ENCODE peak calls at places on chromosomes 5 and 9, in four cellular contexts. One of them, this sample, is unnamed.

GRCh38 chr5:149609640-149610297 is 28.5 kb downstream of the ARHGEF37 start:
- DNase-seq in A549: no peak
- DNase-seq in HepG2: no peak
- DNase-seq in K562: no peak
- DNase-seq in this sample: no peak

GRCh38 chr5:148913985-148914421 is 87.6 kb downstream of the ADRB2 start:
- DNase-seq in K562: no peak
- DNase-seq in A549: peak; percentile 49
- DNase-seq in HepG2: peak; percentile 4
- DNase-seq in this sample: no peak

GRCh38 chr5:105903069-105903468 is 1767.7 kb downstream of the EFNA5 start:
- DNase-seq in A549: no peak
- DNase-seq in HepG2: no peak
- DNase-seq in K562: no peak
- DNase-seq in this sample: no peak

GRCh38 chr9:136345281-136346156 is 18.0 kb downstream of the DNLZ start:
- DNase-seq in HepG2: peak; percentile 70
- DNase-seq in A549: peak; percentile 57
- DNase-seq in K562: peak; percentile 82
- DNase-seq in this sample: no peak

GRCh38 chr5:166551384-166551783 is 1740.1 kb upstream of the WWC1 start:
- DNase-seq in HepG2: no peak
- DNase-seq in K562: no peak
- DNase-seq in A549: no peak
- DNase-seq in this sample: no peak

GRCh38 chr9:86201474-86202337 is 57.8 kb downstream of the C9orf153 start:
- DNase-seq in HepG2: no peak
- DNase-seq in K562: no peak
- DNase-seq in A549: no peak
- DNase-seq in this sample: no peak

GRCh38 chr9:120775859-120776258 is 17.4 kb downstream of the FBXW2 start:
- DNase-seq in HepG2: no peak
- DNase-seq in K562: peak; percentile 37
- DNase-seq in A549: no peak
- DNase-seq in this sample: no peak

GRCh38 chr9:127654619-127655018 is 42.5 kb downstream of the STXBP1 start:
- DNase-seq in HepG2: no peak
- DNase-seq in A549: no peak
- DNase-seq in K562: no peak
- DNase-seq in this sample: no peak

GRCh38 chr9:20594521-20594920 is 27.8 kb downstream of the MLLT3 start:
- DNase-seq in A549: no peak
- DNase-seq in K562: no peak
- DNase-seq in HepG2: no peak
- DNase-seq in this sample: no peak

GRCh38 chr9:127004946-127005769 is 90.6 kb downstream of the RALGPS1 start:
- DNase-seq in A549: no peak
- DNase-seq in HepG2: no peak
- DNase-seq in K562: no peak
- DNase-seq in this sample: peak; percentile 98

GRCh38 chr9:79083621-79084020 is 488.1 kb upstream of the TLE4 start:
- DNase-seq in A549: no peak
- DNase-seq in HepG2: no peak
- DNase-seq in K562: no peak
- DNase-seq in this sample: no peak

GRCh38 chr5:177426566-177427210 is at the start of gene GRK6:
- DNase-seq in A549: no peak
- DNase-seq in K562: peak; percentile 95
- DNase-seq in HepG2: no peak
- DNase-seq in this sample: no peak

GRCh38 chr5:100595152-100595811 is 60.1 kb downstream of the FAM174A start:
- DNase-seq in A549: peak; percentile 64
- DNase-seq in HepG2: peak; percentile 53
- DNase-seq in K562: no peak
- DNase-seq in this sample: no peak

GRCh38 chr5:60066502-60066901 is 173.0 kb upstream of the PDE4D start:
- DNase-seq in HepG2: no peak
- DNase-seq in A549: no peak
- DNase-seq in K562: no peak
- DNase-seq in this sample: no peak

GRCh38 chr9:16329699-16330113 is 540.8 kb downstream of the BNC2 start:
- DNase-seq in A549: no peak
- DNase-seq in K562: no peak
- DNase-seq in HepG2: no peak
- DNase-seq in this sample: no peak

GRCh38 chr5:134554319-134555222 is 29.1 kb downstream of the JADE2 start:
- DNase-seq in K562: no peak
- DNase-seq in A549: peak; percentile 96
- DNase-seq in HepG2: no peak
- DNase-seq in this sample: peak; percentile 82

GRCh38 chr5:100574716-100575115 is 39.5 kb downstream of the FAM174A start:
- DNase-seq in K562: no peak
- DNase-seq in A549: no peak
- DNase-seq in HepG2: no peak
- DNase-seq in this sample: no peak

GRCh38 chr5:121108725-121109124 is 644.6 kb downstream of the PRR16 start:
- DNase-seq in HepG2: no peak
- DNase-seq in A549: no peak
- DNase-seq in K562: peak; percentile 30
- DNase-seq in this sample: no peak

GRCh38 chr5:59296317-59297264 is 596.9 kb downstream of the PDE4D start:
- DNase-seq in A549: peak; percentile 66
- DNase-seq in K562: no peak
- DNase-seq in HepG2: peak; percentile 43
- DNase-seq in this sample: no peak

GRCh38 chr5:111689576-111689975 is 67.4 kb downstream of the NREP start:
- DNase-seq in HepG2: no peak
- DNase-seq in K562: no peak
- DNase-seq in A549: no peak
- DNase-seq in this sample: no peak

GRCh38 chr5:179327026-179327735 is 18.1 kb downstream of the ADAMTS2 start:
- DNase-seq in HepG2: no peak
- DNase-seq in K562: no peak
- DNase-seq in A549: no peak
- DNase-seq in this sample: no peak

GRCh38 chr5:121974261-121974660 is 12.5 kb downstream of the SRFBP1 start:
- DNase-seq in A549: no peak
- DNase-seq in HepG2: no peak
- DNase-seq in K562: no peak
- DNase-seq in this sample: no peak

GRCh38 chr9:5446451-5447236 is 3.7 kb upstream of the CD274 start:
- DNase-seq in A549: no peak
- DNase-seq in K562: no peak
- DNase-seq in HepG2: no peak
- DNase-seq in this sample: no peak

GRCh38 chr9:115170674-115171073 is 52.7 kb upstream of the TNC start:
- DNase-seq in A549: peak; percentile 45
- DNase-seq in HepG2: no peak
- DNase-seq in K562: no peak
- DNase-seq in this sample: no peak

GRCh38 chr5:160493806-160494317 is 72.2 kb downstream of the PTTG1 start:
- DNase-seq in HepG2: no peak
- DNase-seq in A549: no peak
- DNase-seq in K562: no peak
- DNase-seq in this sample: no peak

GRCh38 chr5:160497897-160498296 is 76.2 kb downstream of the PTTG1 start:
- DNase-seq in K562: no peak
- DNase-seq in HepG2: peak; percentile 19
- DNase-seq in A549: no peak
- DNase-seq in this sample: no peak

GRCh38 chr5:160500776-160501175 is 79.1 kb downstream of the PTTG1 start:
- DNase-seq in K562: no peak
- DNase-seq in A549: no peak
- DNase-seq in HepG2: no peak
- DNase-seq in this sample: no peak

GRCh38 chr5:160496334-160496733 is 74.7 kb downstream of the PTTG1 start:
- DNase-seq in HepG2: no peak
- DNase-seq in A549: no peak
- DNase-seq in K562: no peak
- DNase-seq in this sample: no peak

DNA sequence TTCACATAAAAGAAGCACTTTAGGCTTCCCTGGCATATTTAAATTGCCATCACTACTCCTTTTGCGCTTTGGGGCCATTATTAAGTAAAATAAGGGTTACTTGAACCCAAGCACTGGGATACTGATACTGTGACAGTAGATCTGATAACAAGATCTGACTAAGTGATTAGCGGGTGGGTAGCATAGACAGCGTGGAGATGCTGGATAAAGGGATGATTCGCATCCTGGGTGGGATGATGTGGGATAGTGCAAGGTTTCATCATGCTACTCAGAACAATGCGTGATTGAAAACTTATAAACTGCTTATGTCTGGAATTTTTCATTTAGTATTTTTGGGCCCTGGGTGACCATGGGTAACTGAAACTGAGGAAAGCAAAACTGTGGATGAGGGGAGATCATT is 75.1 kb downstream of the PTTG1 start:
- DNase-seq in A549: no peak
- DNase-seq in K562: no peak
- DNase-seq in HepG2: no peak
- DNase-seq in this sample: no peak
- TF ChIP-seq POLR2AphosphoS2 in A549: no peak
- TF ChIP-seq POLR2AphosphoS2 in K562: no peak
- TF ChIP-seq POLR2AphosphoS2 in HepG2: no peak
- TF ChIP-seq POLR2AphosphoS2 in this sample: no peak

GRCh38 chr5:88863523-88863922 is 19.5 kb downstream of the MEF2C start:
- DNase-seq in HepG2: no peak
- DNase-seq in A549: no peak
- DNase-seq in K562: no peak
- DNase-seq in this sample: no peak
- TF ChIP-seq POLR2AphosphoS2 in HepG2: no peak
- TF ChIP-seq POLR2AphosphoS2 in A549: no peak
- TF ChIP-seq POLR2AphosphoS2 in K562: no peak
- TF ChIP-seq POLR2AphosphoS2 in this sample: no peak

DNA sequence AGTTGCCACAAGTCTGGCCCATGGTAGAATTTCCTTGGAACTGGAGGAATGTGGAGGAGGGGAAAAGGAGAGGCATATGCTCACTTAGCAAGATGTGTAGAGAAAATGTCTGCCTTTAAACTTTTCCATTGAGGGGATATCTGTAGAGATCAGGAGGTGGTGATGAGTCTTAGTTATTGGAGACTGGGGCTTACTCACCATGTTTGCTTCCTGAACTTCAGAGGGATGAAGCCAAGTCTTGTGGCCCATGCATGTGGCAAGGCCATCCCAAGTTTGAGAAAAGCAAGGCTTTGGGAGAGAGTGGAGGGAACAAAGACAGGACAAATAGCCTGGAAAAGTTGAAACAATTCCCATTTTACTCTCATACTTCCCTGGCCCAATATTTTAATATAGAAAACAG is 124.5 kb downstream of the GDNF start:
- DNase-seq in K562: no peak
- DNase-seq in A549: no peak
- DNase-seq in HepG2: peak; percentile 30
- DNase-seq in this sample: no peak
- TF ChIP-seq POLR2AphosphoS2 in K562: no peak
- TF ChIP-seq POLR2AphosphoS2 in A549: no peak
- TF ChIP-seq POLR2AphosphoS2 in HepG2: no peak
- TF ChIP-seq POLR2AphosphoS2 in this sample: no peak

GRCh38 chr9:96459268-96460007 is 9.5 kb downstream of the HABP4 start:
- DNase-seq in K562: no peak
- DNase-seq in HepG2: no peak
- DNase-seq in A549: no peak
- DNase-seq in this sample: no peak

GRCh38 chr9:96461336-96461735 is 11.4 kb downstream of the HABP4 start:
- DNase-seq in K562: no peak
- DNase-seq in HepG2: no peak
- DNase-seq in A549: no peak
- DNase-seq in this sample: no peak

GRCh38 chr9:96460470-96460869 is 10.5 kb downstream of the HABP4 start:
- DNase-seq in K562: no peak
- DNase-seq in HepG2: no peak
- DNase-seq in A549: no peak
- DNase-seq in this sample: no peak

GRCh38 chr9:96462538-96462937 is 12.6 kb downstream of the HABP4 start:
- DNase-seq in HepG2: no peak
- DNase-seq in A549: no peak
- DNase-seq in K562: no peak
- DNase-seq in this sample: no peak

GRCh38 chr9:96460877-96461276 is 10.9 kb downstream of the HABP4 start:
- DNase-seq in K562: no peak
- DNase-seq in A549: no peak
- DNase-seq in HepG2: no peak
- DNase-seq in this sample: no peak
- TF ChIP-seq POLR2AphosphoS2 in K562: no peak
- TF ChIP-seq POLR2AphosphoS2 in A549: no peak
- TF ChIP-seq POLR2AphosphoS2 in HepG2: no peak
- TF ChIP-seq POLR2AphosphoS2 in this sample: no peak

GRCh38 chr9:113578877-113579269 is 115.3 kb downstream of the RGS3 start:
- DNase-seq in HepG2: no peak
- DNase-seq in K562: peak; percentile 36
- DNase-seq in A549: peak; percentile 65
- DNase-seq in this sample: peak; percentile 88
- TF ChIP-seq POLR2AphosphoS2 in HepG2: no peak
- TF ChIP-seq POLR2AphosphoS2 in K562: no peak
- TF ChIP-seq POLR2AphosphoS2 in A549: no peak
- TF ChIP-seq POLR2AphosphoS2 in this sample: no peak

GRCh38 chr5:30918171-30918570 is 275.3 kb upstream of the CDH6 start:
- DNase-seq in HepG2: no peak
- DNase-seq in K562: no peak
- DNase-seq in A549: peak; percentile 9
- DNase-seq in this sample: no peak
- TF ChIP-seq POLR2AphosphoS2 in HepG2: no peak
- TF ChIP-seq POLR2AphosphoS2 in K562: no peak
- TF ChIP-seq POLR2AphosphoS2 in A549: no peak
- TF ChIP-seq POLR2AphosphoS2 in this sample: no peak

GRCh38 chr5:97231025-97231636 is 48.1 kb upstream of the RIOK2 start:
- DNase-seq in K562: peak; percentile 22
- DNase-seq in A549: peak; percentile 73
- DNase-seq in HepG2: peak; percentile 70
- DNase-seq in this sample: peak; percentile 20
- TF ChIP-seq POLR2AphosphoS2 in K562: no peak
- TF ChIP-seq POLR2AphosphoS2 in A549: no peak
- TF ChIP-seq POLR2AphosphoS2 in HepG2: no peak
- TF ChIP-seq POLR2AphosphoS2 in this sample: no peak

DNA sequence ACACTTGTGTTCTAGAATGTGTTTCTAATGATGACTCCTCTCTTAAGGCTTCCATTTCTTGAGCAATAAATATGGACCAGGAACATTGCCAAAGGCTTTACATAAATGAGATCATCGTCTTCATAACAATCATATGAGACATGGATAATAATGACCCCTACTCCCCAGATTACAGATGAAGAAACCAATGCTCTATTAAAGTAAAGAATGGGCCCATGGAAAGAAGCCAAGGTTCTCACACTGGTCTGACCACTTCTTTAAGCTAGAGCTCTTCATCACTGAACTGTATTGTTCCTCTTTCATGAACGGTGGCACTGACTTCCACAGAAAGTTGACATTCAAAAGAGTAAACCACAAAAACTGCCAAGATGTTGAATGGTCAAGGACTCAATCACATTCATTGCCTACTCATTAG is 65.3 kb downstream of the MARCHF3 start:
- DNase-seq in A549: no peak
- DNase-seq in HepG2: no peak
- DNase-seq in K562: no peak
- DNase-seq in this sample: peak; percentile 55
- TF ChIP-seq POLR2AphosphoS2 in A549: no peak
- TF ChIP-seq POLR2AphosphoS2 in HepG2: no peak
- TF ChIP-seq POLR2AphosphoS2 in K562: no peak
- TF ChIP-seq POLR2AphosphoS2 in this sample: no peak

GRCh38 chr5:64680289-64680688 is 10.0 kb upstream of the SHISAL2B start:
- DNase-seq in A549: peak; percentile 29
- DNase-seq in HepG2: peak; percentile 6
- DNase-seq in K562: no peak
- DNase-seq in this sample: no peak
- TF ChIP-seq POLR2AphosphoS2 in A549: no peak
- TF ChIP-seq POLR2AphosphoS2 in HepG2: no peak
- TF ChIP-seq POLR2AphosphoS2 in K562: no peak
- TF ChIP-seq POLR2AphosphoS2 in this sample: no peak